ENCODE peak calls at places on chromosomes 3 and 15, in six cellular contexts. One of them, this sample, is unnamed.

GRCh38 chr15:63892794-63893441 is 59.2 kb upstream of the HERC1 start:
- DNase-seq in HCT116: no peak
- DNase-seq in astrocyte: no peak
- DNase-seq in PC-3: no peak
- DNase-seq in neural progenitor cell: no peak
- DNase-seq in IMR-90: no peak
- DNase-seq in this sample: no peak

GRCh38 chr3:96806336-96806735 is 8.1 kb upstream of the EPHA6 start:
- DNase-seq in HCT116: no peak
- DNase-seq in astrocyte: no peak
- DNase-seq in PC-3: no peak
- DNase-seq in neural progenitor cell: no peak
- DNase-seq in IMR-90: no peak
- DNase-seq in this sample: no peak

GRCh38 chr15:40695469-40695910 is 516 bp downstream of the RAD51 start:
- DNase-seq in HCT116: no peak
- DNase-seq in astrocyte: peak; percentile 22
- DNase-seq in PC-3: peak; percentile 16
- DNase-seq in neural progenitor cell: no peak
- DNase-seq in IMR-90: peak; percentile 11
- DNase-seq in this sample: peak; percentile 37

GRCh38 chr3:134525293-134525692 is 39.4 kb downstream of the CEP63 start:
- DNase-seq in HCT116: no peak
- DNase-seq in astrocyte: no peak
- DNase-seq in PC-3: no peak
- DNase-seq in neural progenitor cell: no peak
- DNase-seq in IMR-90: no peak
- DNase-seq in this sample: no peak

GRCh38 chr3:151305081-151305777 is 11.4 kb downstream of the GPR87 start:
- DNase-seq in HCT116: peak; percentile 96
- DNase-seq in astrocyte: peak; percentile 99
- DNase-seq in PC-3: peak; percentile 98
- DNase-seq in neural progenitor cell: peak; percentile 50
- DNase-seq in IMR-90: peak; percentile 95
- DNase-seq in this sample: peak; percentile 99

GRCh38 chr3:156416846-156417581 is 137.9 kb downstream of the SSR3 start:
- DNase-seq in HCT116: no peak
- DNase-seq in astrocyte: peak; percentile 31
- DNase-seq in PC-3: peak; percentile 80
- DNase-seq in neural progenitor cell: no peak
- DNase-seq in IMR-90: no peak
- DNase-seq in this sample: peak; percentile 53

GRCh38 chr15:78368671-78369070 is 28.5 kb downstream of the CRABP1 start:
- DNase-seq in HCT116: no peak
- DNase-seq in astrocyte: no peak
- DNase-seq in PC-3: no peak
- DNase-seq in neural progenitor cell: peak; percentile 87
- DNase-seq in IMR-90: no peak
- DNase-seq in this sample: no peak

GRCh38 chr3:148729656-148730055 is 32.0 kb downstream of the AGTR1 start:
- DNase-seq in HCT116: no peak
- DNase-seq in astrocyte: no peak
- DNase-seq in PC-3: no peak
- DNase-seq in neural progenitor cell: no peak
- DNase-seq in IMR-90: no peak
- DNase-seq in this sample: no peak

GRCh38 chr15:60656491-60657284 is 177.7 kb upstream of the ICE2 start:
- DNase-seq in HCT116: no peak
- DNase-seq in astrocyte: peak; percentile 73
- DNase-seq in PC-3: no peak
- DNase-seq in neural progenitor cell: no peak
- DNase-seq in IMR-90: no peak
- DNase-seq in this sample: peak; percentile 71

GRCh38 chr3:101643861-101644613 is 32.9 kb downstream of the ZBTB11 start:
- DNase-seq in HCT116: peak; percentile 4
- DNase-seq in astrocyte: peak; percentile 74
- DNase-seq in PC-3: peak; percentile 88
- DNase-seq in neural progenitor cell: no peak
- DNase-seq in IMR-90: peak; percentile 84
- DNase-seq in this sample: peak; percentile 81

GRCh38 chr15:68411735-68412134 is 20.2 kb downstream of the ITGA11 start:
- DNase-seq in HCT116: no peak
- DNase-seq in astrocyte: no peak
- DNase-seq in PC-3: no peak
- DNase-seq in neural progenitor cell: no peak
- DNase-seq in IMR-90: no peak
- DNase-seq in this sample: no peak

GRCh38 chr3:65556934-65557577 is 481.7 kb downstream of the MAGI1 start:
- DNase-seq in HCT116: no peak
- DNase-seq in astrocyte: no peak
- DNase-seq in PC-3: no peak
- DNase-seq in neural progenitor cell: no peak
- DNase-seq in IMR-90: no peak
- DNase-seq in this sample: no peak
- H4K20me1 ChIP-seq in HCT116: no peaks in the 10 kb centered on the region
- H4K20me1 ChIP-seq in astrocyte: peaks cover 28% of the 10 kb centered on the region
- H4K20me1 ChIP-seq in PC-3: no peaks in the 10 kb centered on the region
- H4K20me1 ChIP-seq in neural progenitor cell: peaks cover 42% of the 10 kb centered on the region
- H4K20me1 ChIP-seq in IMR-90: no peaks in the 10 kb centered on the region
- H4K20me1 ChIP-seq in this sample: no peaks in the 10 kb centered on the region

GRCh38 chr15:99282129-99282528 is 30.8 kb downstream of the LRRC28 start:
- DNase-seq in HCT116: no peak
- DNase-seq in astrocyte: no peak
- DNase-seq in PC-3: peak; percentile 4
- DNase-seq in neural progenitor cell: no peak
- DNase-seq in IMR-90: no peak
- DNase-seq in this sample: no peak
- H3K4me3 ChIP-seq in HCT116: no peak overlapping the region
- H3K4me3 ChIP-seq in astrocyte: no peak overlapping the region
- H3K4me3 ChIP-seq in PC-3: no peak overlapping the region
- H3K4me3 ChIP-seq in neural progenitor cell: no peak overlapping the region
- H3K4me3 ChIP-seq in IMR-90: no peak overlapping the region
- H3K4me3 ChIP-seq in this sample: no peak overlapping the region

DNA sequence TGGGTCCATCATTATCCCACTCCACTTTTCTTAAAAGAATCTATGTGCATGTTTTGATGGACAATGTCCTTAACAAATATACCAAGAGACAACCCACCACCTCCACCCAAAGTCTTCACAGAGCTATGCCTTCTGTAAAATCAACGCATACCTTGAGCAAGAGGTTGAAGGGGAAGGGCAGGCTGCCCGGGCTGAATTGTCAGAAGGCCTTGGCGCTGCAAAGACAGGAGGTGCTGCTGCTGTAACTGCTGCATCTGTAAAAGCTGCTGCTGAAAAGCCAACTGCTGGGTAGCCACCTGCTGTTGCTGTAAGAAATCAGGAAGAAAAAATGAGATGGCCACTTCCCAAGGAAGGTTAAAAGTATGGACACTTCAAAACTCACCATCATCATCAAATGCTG is 536.7 kb downstream of the FOXP1 start:
- DNase-seq in HCT116: no peak
- DNase-seq in astrocyte: no peak
- DNase-seq in PC-3: no peak
- DNase-seq in neural progenitor cell: no peak
- DNase-seq in IMR-90: no peak
- DNase-seq in this sample: no peak
- H3K27ac ChIP-seq in HCT116: no peak overlapping the region
- H3K27ac ChIP-seq in astrocyte: no peak overlapping the region
- H3K27ac ChIP-seq in PC-3: no peak overlapping the region
- H3K27ac ChIP-seq in neural progenitor cell: no peak overlapping the region
- H3K27ac ChIP-seq in IMR-90: no peak overlapping the region
- H3K27ac ChIP-seq in this sample: no peak overlapping the region

DNA sequence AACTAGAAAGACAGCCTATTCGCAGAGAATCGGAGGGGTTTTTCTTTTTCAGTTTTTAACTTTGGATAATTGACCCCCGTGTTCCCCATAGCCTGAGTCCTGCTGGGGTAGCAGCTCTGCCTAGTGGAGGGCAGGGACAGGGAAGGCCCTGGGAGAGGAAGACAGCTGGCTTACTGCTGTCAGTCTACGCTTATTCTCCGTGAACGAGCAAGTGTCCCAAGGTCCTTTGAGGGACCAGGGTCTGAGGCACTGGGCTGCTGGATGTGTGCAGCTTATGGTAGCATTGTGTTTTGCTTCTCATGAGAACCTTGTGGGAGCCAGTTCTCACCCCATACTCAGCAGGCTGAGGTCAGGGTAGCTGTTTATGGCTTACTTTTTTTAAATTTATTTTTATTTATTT is 3.0 kb downstream of the LIMD1 start:
- DNase-seq in HCT116: no peak
- DNase-seq in astrocyte: no peak
- DNase-seq in PC-3: no peak
- DNase-seq in neural progenitor cell: no peak
- DNase-seq in IMR-90: no peak
- DNase-seq in this sample: no peak
- H4K20me1 ChIP-seq in HCT116: no peaks in the 10 kb centered on the region
- H4K20me1 ChIP-seq in astrocyte: peaks cover 68% of the 10 kb centered on the region
- H4K20me1 ChIP-seq in PC-3: peaks cover 55% of the 10 kb centered on the region
- H4K20me1 ChIP-seq in neural progenitor cell: no peaks in the 10 kb centered on the region
- H4K20me1 ChIP-seq in IMR-90: peaks cover 71% of the 10 kb centered on the region
- H4K20me1 ChIP-seq in this sample: peaks cover 2% of the 10 kb centered on the region

GRCh38 chr3:86984271-86984670 is 6.7 kb downstream of the VGLL3 start:
- DNase-seq in HCT116: no peak
- DNase-seq in astrocyte: peak; percentile 46
- DNase-seq in PC-3: no peak
- DNase-seq in neural progenitor cell: no peak
- DNase-seq in IMR-90: peak; percentile 38
- DNase-seq in this sample: peak; percentile 39
- H3K4me3 ChIP-seq in HCT116: no peak overlapping the region
- H3K4me3 ChIP-seq in astrocyte: no peak overlapping the region
- H3K4me3 ChIP-seq in PC-3: no peak overlapping the region
- H3K4me3 ChIP-seq in neural progenitor cell: no peak overlapping the region
- H3K4me3 ChIP-seq in IMR-90: no peak overlapping the region
- H3K4me3 ChIP-seq in this sample: peak overlapping the region; percentile 0

GRCh38 chr15:43199945-43200488 is 14.8 kb downstream of the CCNDBP1 start:
- DNase-seq in HCT116: no peak
- DNase-seq in astrocyte: no peak
- DNase-seq in PC-3: no peak
- DNase-seq in neural progenitor cell: no peak
- DNase-seq in IMR-90: no peak
- DNase-seq in this sample: no peak
- H3K27ac ChIP-seq in HCT116: no peak overlapping the region
- H3K27ac ChIP-seq in astrocyte: no peak overlapping the region
- H3K27ac ChIP-seq in PC-3: no peak overlapping the region
- H3K27ac ChIP-seq in neural progenitor cell: no peak overlapping the region
- H3K27ac ChIP-seq in IMR-90: no peak overlapping the region
- H3K27ac ChIP-seq in this sample: no peak overlapping the region

GRCh38 chr3:129268396-129268795 is 10.3 kb upstream of the HMCES start:
- DNase-seq in HCT116: no peak
- DNase-seq in astrocyte: no peak
- DNase-seq in PC-3: no peak
- DNase-seq in neural progenitor cell: no peak
- DNase-seq in IMR-90: no peak
- DNase-seq in this sample: no peak

GRCh38 chr3:129276385-129276784 is 2.3 kb upstream of the HMCES start:
- DNase-seq in HCT116: no peak
- DNase-seq in astrocyte: no peak
- DNase-seq in PC-3: no peak
- DNase-seq in neural progenitor cell: no peak
- DNase-seq in IMR-90: no peak
- DNase-seq in this sample: no peak

DNA sequence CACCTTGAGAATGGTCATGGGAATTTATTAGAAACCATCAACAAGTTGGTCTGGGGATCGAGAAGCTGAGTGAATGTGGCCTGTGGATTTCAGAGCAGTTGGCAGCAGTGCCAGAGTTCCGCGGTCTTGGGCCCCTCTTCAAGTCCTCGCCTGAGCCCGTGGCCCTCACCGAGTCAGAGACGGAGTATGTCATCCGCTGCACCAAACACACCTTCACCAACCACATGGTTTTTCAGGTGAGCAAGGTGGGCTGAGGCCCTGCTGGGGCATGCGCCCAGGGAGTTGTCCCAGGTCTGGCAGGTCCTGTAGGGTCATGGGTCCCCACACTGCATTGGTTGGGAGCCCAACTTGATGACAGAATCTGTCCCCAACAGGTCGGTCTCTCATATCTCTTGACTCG is 7.0 kb upstream of the HMCES start:
- DNase-seq in HCT116: no peak
- DNase-seq in astrocyte: no peak
- DNase-seq in PC-3: no peak
- DNase-seq in neural progenitor cell: no peak
- DNase-seq in IMR-90: no peak
- DNase-seq in this sample: no peak
- H4K20me1 ChIP-seq in HCT116: no peaks in the 10 kb centered on the region
- H4K20me1 ChIP-seq in astrocyte: peaks cover 82% of the 10 kb centered on the region
- H4K20me1 ChIP-seq in PC-3: no peaks in the 10 kb centered on the region
- H4K20me1 ChIP-seq in neural progenitor cell: no peaks in the 10 kb centered on the region
- H4K20me1 ChIP-seq in IMR-90: peaks cover 29% of the 10 kb centered on the region
- H4K20me1 ChIP-seq in this sample: no peaks in the 10 kb centered on the region

DNA sequence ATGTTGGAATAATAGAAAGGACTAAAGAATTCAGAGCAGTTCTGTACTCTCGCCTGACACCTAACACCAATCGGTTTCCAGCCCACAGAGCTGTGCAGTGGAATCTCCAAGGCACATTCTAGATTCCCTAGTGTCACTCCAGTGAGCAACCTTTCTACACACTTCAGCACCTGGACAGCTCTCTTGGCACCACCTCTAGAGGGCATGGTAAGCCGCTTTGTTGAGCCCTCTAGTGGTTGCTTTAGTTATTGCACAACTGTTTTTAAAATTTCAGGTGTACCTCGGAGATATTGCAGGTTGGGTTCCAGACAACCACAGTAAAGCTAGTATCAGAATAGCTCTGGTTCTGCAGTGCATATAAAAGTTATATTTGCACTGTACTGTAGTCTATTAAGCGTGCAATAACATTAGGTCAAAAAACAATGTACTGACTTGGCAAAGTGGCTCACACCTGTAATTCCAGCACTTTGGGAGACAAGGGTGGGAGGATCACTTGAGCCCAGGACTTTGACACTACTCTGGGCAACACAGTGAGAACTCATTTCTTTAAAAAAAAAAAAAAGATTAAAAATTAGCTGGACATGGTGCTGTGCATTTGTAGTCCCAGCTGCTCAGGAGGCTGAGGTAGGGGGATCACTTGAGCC is 26.5 kb upstream of the ERC2 start:
- DNase-seq in HCT116: peak; percentile 73
- DNase-seq in astrocyte: peak; percentile 66
- DNase-seq in PC-3: peak; percentile 95
- DNase-seq in neural progenitor cell: peak; percentile 94
- DNase-seq in IMR-90: peak; percentile 80
- DNase-seq in this sample: peak; percentile 73
- H3K4me3 ChIP-seq in HCT116: no peak overlapping the region
- H3K4me3 ChIP-seq in astrocyte: no peak overlapping the region
- H3K4me3 ChIP-seq in PC-3: no peak overlapping the region
- H3K4me3 ChIP-seq in neural progenitor cell: no peak overlapping the region
- H3K4me3 ChIP-seq in IMR-90: no peak overlapping the region
- H3K4me3 ChIP-seq in this sample: no peak overlapping the region

This sample was measured in fibroblast of lung.